ENCODE peak calls at places on chromosomes 11 and 22, in nine cellular contexts. One of them, this sample, is unnamed.

GRCh38 chr22:11066458-11067285 is 4461.3 kb upstream of the OR11H1 start:
- DNase-seq in Jurkat, Clone E6-1: no peak
- DNase-seq in sciatic nerve: no peak
- DNase-seq in mammary epithelial cell: no peak
- DNase-seq in non-pigmented ciliary epithelial cell: no peak
- DNase-seq in GM10248: peak; percentile 48
- DNase-seq in activated T-helper 1 cell treated with anti-CD3 and anti-CD28 coated beads, Interleukin-12 subunit alpha, Interleukin-12 subunit beta, Interleukin-2, Interleukin-4 antibody, amounts not matched to agents 30 ng/mL and 10 ng/mL and 1 ng/mL, durations not matched to agents 14 hours and 24 hours and 36 hours: no peak
- DNase-seq in cardiac fibroblast: no peak
- DNase-seq in NCI-H1092 treated with DMSO at 0.1 percent for 48 hours: no peak
- DNase-seq in this sample: no peak

GRCh38 chr11:62295504-62295903 is 3.4 kb downstream of the SCGB1D4 start:
- DNase-seq in sciatic nerve: no peak
- DNase-seq in activated T-helper 1 cell treated with anti-CD3 and anti-CD28 coated beads, Interleukin-12 subunit alpha, Interleukin-12 subunit beta, Interleukin-2, Interleukin-4 antibody, amounts not matched to agents 30 ng/mL and 10 ng/mL and 1 ng/mL, durations not matched to agents 14 hours and 24 hours and 36 hours: no peak
- DNase-seq in NCI-H1092 treated with DMSO at 0.1 percent for 48 hours: no peak
- DNase-seq in Jurkat, Clone E6-1: no peak
- DNase-seq in mammary epithelial cell: peak; percentile 17
- DNase-seq in GM10248: no peak
- DNase-seq in non-pigmented ciliary epithelial cell: no peak
- DNase-seq in cardiac fibroblast: peak; percentile 39
- DNase-seq in this sample: peak; percentile 14

GRCh38 chr11:19567996-19568395 is 144.6 kb upstream of the NAV2 start:
- DNase-seq in activated T-helper 1 cell treated with anti-CD3 and anti-CD28 coated beads, Interleukin-12 subunit alpha, Interleukin-12 subunit beta, Interleukin-2, Interleukin-4 antibody, amounts not matched to agents 30 ng/mL and 10 ng/mL and 1 ng/mL, durations not matched to agents 14 hours and 24 hours and 36 hours: no peak
- DNase-seq in sciatic nerve: no peak
- DNase-seq in mammary epithelial cell: no peak
- DNase-seq in non-pigmented ciliary epithelial cell: no peak
- DNase-seq in GM10248: no peak
- DNase-seq in cardiac fibroblast: no peak
- DNase-seq in Jurkat, Clone E6-1: no peak
- DNase-seq in NCI-H1092 treated with DMSO at 0.1 percent for 48 hours: no peak
- DNase-seq in this sample: no peak

GRCh38 chr22:38452373-38453064 is 2.5 kb downstream of the KCNJ4 start:
- DNase-seq in sciatic nerve: no peak
- DNase-seq in GM10248: no peak
- DNase-seq in mammary epithelial cell: no peak
- DNase-seq in activated T-helper 1 cell treated with anti-CD3 and anti-CD28 coated beads, Interleukin-12 subunit alpha, Interleukin-12 subunit beta, Interleukin-2, Interleukin-4 antibody, amounts not matched to agents 30 ng/mL and 10 ng/mL and 1 ng/mL, durations not matched to agents 14 hours and 24 hours and 36 hours: no peak
- DNase-seq in Jurkat, Clone E6-1: no peak
- DNase-seq in cardiac fibroblast: no peak
- DNase-seq in non-pigmented ciliary epithelial cell: no peak
- DNase-seq in NCI-H1092 treated with DMSO at 0.1 percent for 48 hours: no peak
- DNase-seq in this sample: no peak

GRCh38 chr11:9385288-9385902 is 943 bp downstream of the IPO7 start:
- DNase-seq in activated T-helper 1 cell treated with anti-CD3 and anti-CD28 coated beads, Interleukin-12 subunit alpha, Interleukin-12 subunit beta, Interleukin-2, Interleukin-4 antibody, amounts not matched to agents 30 ng/mL and 10 ng/mL and 1 ng/mL, durations not matched to agents 14 hours and 24 hours and 36 hours: no peak
- DNase-seq in GM10248: peak; percentile 27
- DNase-seq in Jurkat, Clone E6-1: no peak
- DNase-seq in cardiac fibroblast: no peak
- DNase-seq in NCI-H1092 treated with DMSO at 0.1 percent for 48 hours: peak; percentile 43
- DNase-seq in non-pigmented ciliary epithelial cell: no peak
- DNase-seq in mammary epithelial cell: no peak
- DNase-seq in sciatic nerve: no peak
- DNase-seq in this sample: no peak

GRCh38 chr11:111936045-111936400 is 1.1 kb upstream of the DIXDC1 start:
- DNase-seq in activated T-helper 1 cell treated with anti-CD3 and anti-CD28 coated beads, Interleukin-12 subunit alpha, Interleukin-12 subunit beta, Interleukin-2, Interleukin-4 antibody, amounts not matched to agents 30 ng/mL and 10 ng/mL and 1 ng/mL, durations not matched to agents 14 hours and 24 hours and 36 hours: no peak
- DNase-seq in NCI-H1092 treated with DMSO at 0.1 percent for 48 hours: no peak
- DNase-seq in cardiac fibroblast: no peak
- DNase-seq in non-pigmented ciliary epithelial cell: no peak
- DNase-seq in sciatic nerve: no peak
- DNase-seq in GM10248: no peak
- DNase-seq in Jurkat, Clone E6-1: no peak
- DNase-seq in mammary epithelial cell: no peak
- DNase-seq in this sample: no peak

GRCh38 chr11:86162257-86162656 is 82.3 kb upstream of the EED start:
- DNase-seq in Jurkat, Clone E6-1: no peak
- DNase-seq in cardiac fibroblast: peak; percentile 89
- DNase-seq in non-pigmented ciliary epithelial cell: peak; percentile 55
- DNase-seq in GM10248: no peak
- DNase-seq in NCI-H1092 treated with DMSO at 0.1 percent for 48 hours: no peak
- DNase-seq in mammary epithelial cell: peak; percentile 85
- DNase-seq in sciatic nerve: peak; percentile 67
- DNase-seq in activated T-helper 1 cell treated with anti-CD3 and anti-CD28 coated beads, Interleukin-12 subunit alpha, Interleukin-12 subunit beta, Interleukin-2, Interleukin-4 antibody, amounts not matched to agents 30 ng/mL and 10 ng/mL and 1 ng/mL, durations not matched to agents 14 hours and 24 hours and 36 hours: no peak
- DNase-seq in this sample: no peak

GRCh38 chr11:120569903-120570302 is 58.4 kb downstream of the GRIK4 start:
- DNase-seq in activated T-helper 1 cell treated with anti-CD3 and anti-CD28 coated beads, Interleukin-12 subunit alpha, Interleukin-12 subunit beta, Interleukin-2, Interleukin-4 antibody, amounts not matched to agents 30 ng/mL and 10 ng/mL and 1 ng/mL, durations not matched to agents 14 hours and 24 hours and 36 hours: no peak
- DNase-seq in non-pigmented ciliary epithelial cell: no peak
- DNase-seq in sciatic nerve: no peak
- DNase-seq in NCI-H1092 treated with DMSO at 0.1 percent for 48 hours: no peak
- DNase-seq in Jurkat, Clone E6-1: no peak
- DNase-seq in GM10248: no peak
- DNase-seq in cardiac fibroblast: no peak
- DNase-seq in mammary epithelial cell: no peak
- DNase-seq in this sample: no peak

GRCh38 chr11:93291146-93291545 is 39.4 kb upstream of the DEUP1 start:
- DNase-seq in cardiac fibroblast: no peak
- DNase-seq in NCI-H1092 treated with DMSO at 0.1 percent for 48 hours: no peak
- DNase-seq in activated T-helper 1 cell treated with anti-CD3 and anti-CD28 coated beads, Interleukin-12 subunit alpha, Interleukin-12 subunit beta, Interleukin-2, Interleukin-4 antibody, amounts not matched to agents 30 ng/mL and 10 ng/mL and 1 ng/mL, durations not matched to agents 14 hours and 24 hours and 36 hours: no peak
- DNase-seq in Jurkat, Clone E6-1: no peak
- DNase-seq in sciatic nerve: no peak
- DNase-seq in GM10248: no peak
- DNase-seq in mammary epithelial cell: no peak
- DNase-seq in non-pigmented ciliary epithelial cell: no peak
- DNase-seq in this sample: no peak

GRCh38 chr11:28701760-28702449 is 593.7 kb downstream of the METTL15 start:
- DNase-seq in Jurkat, Clone E6-1: no peak
- DNase-seq in NCI-H1092 treated with DMSO at 0.1 percent for 48 hours: no peak
- DNase-seq in cardiac fibroblast: peak; percentile 51
- DNase-seq in GM10248: no peak
- DNase-seq in mammary epithelial cell: peak; percentile 67
- DNase-seq in non-pigmented ciliary epithelial cell: no peak
- DNase-seq in activated T-helper 1 cell treated with anti-CD3 and anti-CD28 coated beads, Interleukin-12 subunit alpha, Interleukin-12 subunit beta, Interleukin-2, Interleukin-4 antibody, amounts not matched to agents 30 ng/mL and 10 ng/mL and 1 ng/mL, durations not matched to agents 14 hours and 24 hours and 36 hours: no peak
- DNase-seq in sciatic nerve: no peak
- DNase-seq in this sample: no peak

GRCh38 chr22:42560781-42561180 is 7.0 kb downstream of the SERHL2 start:
- DNase-seq in GM10248: peak; percentile 36
- DNase-seq in mammary epithelial cell: no peak
- DNase-seq in Jurkat, Clone E6-1: no peak
- DNase-seq in sciatic nerve: no peak
- DNase-seq in activated T-helper 1 cell treated with anti-CD3 and anti-CD28 coated beads, Interleukin-12 subunit alpha, Interleukin-12 subunit beta, Interleukin-2, Interleukin-4 antibody, amounts not matched to agents 30 ng/mL and 10 ng/mL and 1 ng/mL, durations not matched to agents 14 hours and 24 hours and 36 hours: no peak
- DNase-seq in NCI-H1092 treated with DMSO at 0.1 percent for 48 hours: peak; percentile 13
- DNase-seq in non-pigmented ciliary epithelial cell: no peak
- DNase-seq in cardiac fibroblast: peak; percentile 38
- DNase-seq in this sample: no peak

GRCh38 chr22:50199836-50200332 is 927 bp upstream of the SELENOO start:
- DNase-seq in sciatic nerve: no peak
- DNase-seq in non-pigmented ciliary epithelial cell: no peak
- DNase-seq in cardiac fibroblast: no peak
- DNase-seq in Jurkat, Clone E6-1: no peak
- DNase-seq in GM10248: no peak
- DNase-seq in activated T-helper 1 cell treated with anti-CD3 and anti-CD28 coated beads, Interleukin-12 subunit alpha, Interleukin-12 subunit beta, Interleukin-2, Interleukin-4 antibody, amounts not matched to agents 30 ng/mL and 10 ng/mL and 1 ng/mL, durations not matched to agents 14 hours and 24 hours and 36 hours: no peak
- DNase-seq in mammary epithelial cell: no peak
- DNase-seq in NCI-H1092 treated with DMSO at 0.1 percent for 48 hours: no peak
- DNase-seq in this sample: no peak

GRCh38 chr11:46210133-46210636 is 67.3 kb upstream of the CREB3L1 start:
- DNase-seq in non-pigmented ciliary epithelial cell: peak; percentile 18
- DNase-seq in cardiac fibroblast: peak; percentile 89
- DNase-seq in NCI-H1092 treated with DMSO at 0.1 percent for 48 hours: no peak
- DNase-seq in Jurkat, Clone E6-1: no peak
- DNase-seq in mammary epithelial cell: peak; percentile 78
- DNase-seq in sciatic nerve: no peak
- DNase-seq in activated T-helper 1 cell treated with anti-CD3 and anti-CD28 coated beads, Interleukin-12 subunit alpha, Interleukin-12 subunit beta, Interleukin-2, Interleukin-4 antibody, amounts not matched to agents 30 ng/mL and 10 ng/mL and 1 ng/mL, durations not matched to agents 14 hours and 24 hours and 36 hours: no peak
- DNase-seq in GM10248: peak; percentile 51
- DNase-seq in this sample: peak; percentile 2

GRCh38 chr22:18024956-18025720 is 777 bp upstream of the MICAL3 start:
- DNase-seq in mammary epithelial cell: no peak
- DNase-seq in Jurkat, Clone E6-1: no peak
- DNase-seq in NCI-H1092 treated with DMSO at 0.1 percent for 48 hours: no peak
- DNase-seq in GM10248: no peak
- DNase-seq in activated T-helper 1 cell treated with anti-CD3 and anti-CD28 coated beads, Interleukin-12 subunit alpha, Interleukin-12 subunit beta, Interleukin-2, Interleukin-4 antibody, amounts not matched to agents 30 ng/mL and 10 ng/mL and 1 ng/mL, durations not matched to agents 14 hours and 24 hours and 36 hours: no peak
- DNase-seq in cardiac fibroblast: no peak
- DNase-seq in non-pigmented ciliary epithelial cell: no peak
- DNase-seq in sciatic nerve: peak; percentile 65
- DNase-seq in this sample: no peak

GRCh38 chr11:7654094-7654742 is 19.1 kb downstream of the CYB5R2 start:
- DNase-seq in Jurkat, Clone E6-1: no peak
- DNase-seq in mammary epithelial cell: no peak
- DNase-seq in activated T-helper 1 cell treated with anti-CD3 and anti-CD28 coated beads, Interleukin-12 subunit alpha, Interleukin-12 subunit beta, Interleukin-2, Interleukin-4 antibody, amounts not matched to agents 30 ng/mL and 10 ng/mL and 1 ng/mL, durations not matched to agents 14 hours and 24 hours and 36 hours: no peak
- DNase-seq in cardiac fibroblast: no peak
- DNase-seq in non-pigmented ciliary epithelial cell: no peak
- DNase-seq in NCI-H1092 treated with DMSO at 0.1 percent for 48 hours: no peak
- DNase-seq in GM10248: no peak
- DNase-seq in sciatic nerve: no peak
- DNase-seq in this sample: no peak

GRCh38 chr11:44766112-44766971 is 39.6 kb downstream of the TSPAN18 start:
- DNase-seq in activated T-helper 1 cell treated with anti-CD3 and anti-CD28 coated beads, Interleukin-12 subunit alpha, Interleukin-12 subunit beta, Interleukin-2, Interleukin-4 antibody, amounts not matched to agents 30 ng/mL and 10 ng/mL and 1 ng/mL, durations not matched to agents 14 hours and 24 hours and 36 hours: no peak
- DNase-seq in sciatic nerve: peak; percentile 47
- DNase-seq in Jurkat, Clone E6-1: no peak
- DNase-seq in NCI-H1092 treated with DMSO at 0.1 percent for 48 hours: peak; percentile 24
- DNase-seq in GM10248: no peak
- DNase-seq in non-pigmented ciliary epithelial cell: peak; percentile 50
- DNase-seq in cardiac fibroblast: peak; percentile 64
- DNase-seq in mammary epithelial cell: no peak
- DNase-seq in this sample: no peak

GRCh38 chr11:134405841-134406240 is 6.2 kb downstream of the B3GAT1 start:
- DNase-seq in NCI-H1092 treated with DMSO at 0.1 percent for 48 hours: no peak
- DNase-seq in GM10248: no peak
- DNase-seq in mammary epithelial cell: no peak
- DNase-seq in Jurkat, Clone E6-1: no peak
- DNase-seq in cardiac fibroblast: no peak
- DNase-seq in non-pigmented ciliary epithelial cell: no peak
- DNase-seq in activated T-helper 1 cell treated with anti-CD3 and anti-CD28 coated beads, Interleukin-12 subunit alpha, Interleukin-12 subunit beta, Interleukin-2, Interleukin-4 antibody, amounts not matched to agents 30 ng/mL and 10 ng/mL and 1 ng/mL, durations not matched to agents 14 hours and 24 hours and 36 hours: no peak
- DNase-seq in sciatic nerve: no peak
- DNase-seq in this sample: no peak

GRCh38 chr11:75029836-75030631 is 41.3 kb downstream of the NEU3 start:
- DNase-seq in Jurkat, Clone E6-1: no peak
- DNase-seq in sciatic nerve: no peak
- DNase-seq in cardiac fibroblast: no peak
- DNase-seq in NCI-H1092 treated with DMSO at 0.1 percent for 48 hours: no peak
- DNase-seq in activated T-helper 1 cell treated with anti-CD3 and anti-CD28 coated beads, Interleukin-12 subunit alpha, Interleukin-12 subunit beta, Interleukin-2, Interleukin-4 antibody, amounts not matched to agents 30 ng/mL and 10 ng/mL and 1 ng/mL, durations not matched to agents 14 hours and 24 hours and 36 hours: no peak
- DNase-seq in non-pigmented ciliary epithelial cell: no peak
- DNase-seq in GM10248: no peak
- DNase-seq in mammary epithelial cell: no peak
- DNase-seq in this sample: no peak

GRCh38 chr11:76806608-76807205 is 23.6 kb downstream of the TSKU start:
- DNase-seq in non-pigmented ciliary epithelial cell: no peak
- DNase-seq in cardiac fibroblast: no peak
- DNase-seq in mammary epithelial cell: no peak
- DNase-seq in activated T-helper 1 cell treated with anti-CD3 and anti-CD28 coated beads, Interleukin-12 subunit alpha, Interleukin-12 subunit beta, Interleukin-2, Interleukin-4 antibody, amounts not matched to agents 30 ng/mL and 10 ng/mL and 1 ng/mL, durations not matched to agents 14 hours and 24 hours and 36 hours: no peak
- DNase-seq in Jurkat, Clone E6-1: no peak
- DNase-seq in NCI-H1092 treated with DMSO at 0.1 percent for 48 hours: no peak
- DNase-seq in sciatic nerve: no peak
- DNase-seq in GM10248: no peak
- DNase-seq in this sample: no peak

GRCh38 chr22:37741312-37741795 is 44.5 kb downstream of the TRIOBP start:
- DNase-seq in activated T-helper 1 cell treated with anti-CD3 and anti-CD28 coated beads, Interleukin-12 subunit alpha, Interleukin-12 subunit beta, Interleukin-2, Interleukin-4 antibody, amounts not matched to agents 30 ng/mL and 10 ng/mL and 1 ng/mL, durations not matched to agents 14 hours and 24 hours and 36 hours: no peak
- DNase-seq in NCI-H1092 treated with DMSO at 0.1 percent for 48 hours: peak; percentile 59
- DNase-seq in GM10248: no peak
- DNase-seq in Jurkat, Clone E6-1: no peak
- DNase-seq in non-pigmented ciliary epithelial cell: peak; percentile 87
- DNase-seq in sciatic nerve: peak; percentile 92
- DNase-seq in mammary epithelial cell: peak; percentile 79
- DNase-seq in cardiac fibroblast: peak; percentile 98
- DNase-seq in this sample: peak; percentile 67